ENCODE peak calls at places on chromosome 7, in ten cellular contexts. Z is nucleus accumbens, U is anterior cingulate cortex, V is aorta, F is left cardiac atrium, J is astrocyte of the spinal cord, S is NCI-H1417, Y is fibroblast of the aortic adventitia, G is tibial artery, K is T follicular helper cell. Q is an unnamed sample.

GRCh38 chr7:55478700-55479099 is 93.6 kb downstream of the VOPP1 start:
- DNase-seq in Z (no peak), U (no peak), V (no peak), F (no peak), J (no peak), S (no peak), Y (no peak), G (no peak), K (no peak), Q (no peak)

GRCh38 chr7:79332091-79332490 is 121.4 kb downstream of the MAGI2 start:
- DNase-seq in Z (no peak), U (no peak), V (no peak), F (no peak), J (no peak), S (no peak), Y (no peak), G (no peak), K (no peak), Q (no peak)

GRCh38 chr7:66700633-66701131 is 39.9 kb upstream of the RABGEF1 start:
- DNase-seq in Z (no peak), U (no peak), V (no peak), F (no peak), J (no peak), S (no peak), Y (no peak), G (no peak), K (no peak), Q (no peak)

GRCh38 chr7:142964502-142965246 is 2.5 kb upstream of the KEL start:
- DNase-seq in Z (no peak), U (no peak), V (no peak), F (no peak), J (no peak), S (no peak), Y (peak), G (no peak), K (no peak), Q (no peak)

GRCh38 chr7:56105508-56105907 is 768 bp downstream of the CHCHD2 start:
- DNase-seq in Z (no peak), U (no peak), V (peak), F (no peak), J (peak), S (peak), Y (peak), G (no peak), K (peak), Q (peak)

GRCh38 chr7:151752816-151753600 is 123.9 kb downstream of the PRKAG2 start:
- DNase-seq in Z (no peak), U (no peak), V (peak), F (no peak), J (peak), S (no peak), Y (no peak), G (no peak), K (no peak), Q (no peak)

GRCh38 chr7:116075351-116076145 is 45.0 kb upstream of the TFEC start:
- DNase-seq in Z (no peak), U (no peak), V (peak), F (no peak), J (peak), S (no peak), Y (no peak), G (no peak), K (no peak), Q (peak)

GRCh38 chr7:24597014-24597413 is 23.8 kb downstream of the PALS2 start:
- DNase-seq in Z (no peak), U (no peak), V (no peak), F (no peak), J (no peak), S (no peak), Y (no peak), G (no peak), K (no peak), Q (no peak)

GRCh38 chr7:13031481-13031880 is 344.0 kb downstream of the ARL4A start:
- DNase-seq in Z (no peak), U (no peak), V (no peak), F (no peak), J (no peak), S (no peak), Y (no peak), G (no peak), K (no peak), Q (no peak)

GRCh38 chr7:115749924-115750323 is 280.6 kb downstream of the TFEC start:
- DNase-seq in Z (no peak), U (no peak), V (no peak), F (no peak), J (peak), S (peak), Y (peak), G (no peak), K (no peak), Q (no peak)

GRCh38 chr7:149316606-149317005 is 54.6 kb downstream of the ZNF783 start:
- DNase-seq in Z (no peak), U (no peak), V (no peak), F (no peak), J (no peak), S (no peak), Y (no peak), G (no peak), K (no peak), Q (no peak)

GRCh38 chr7:101911800-101912705 is 94.6 kb downstream of the CUX1 start:
- DNase-seq in Z (no peak), U (no peak), V (peak), F (peak), J (no peak), S (peak), Y (peak), G (no peak), K (no peak), Q (no peak)

GRCh38 chr7:77409739-77410545 is 6.2 kb downstream of the GSAP start:
- DNase-seq in Z (no peak), U (no peak), V (no peak), F (no peak), J (peak), S (no peak), Y (peak), G (no peak), K (no peak), Q (no peak)

GRCh38 chr7:71132521-71133231 is 732 bp downstream of the GALNT17 start:
- DNase-seq in Z (no peak), U (no peak), V (peak), F (no peak), J (peak), S (no peak), Y (no peak), G (peak), K (no peak), Q (no peak)

GRCh38 chr7:137015015-137015414 is 146.6 kb downstream of the CHRM2 start:
- DNase-seq in Z (no peak), U (no peak), V (no peak), F (no peak), J (no peak), S (no peak), Y (no peak), G (no peak), K (no peak), Q (no peak)

GRCh38 chr7:121107923-121108498 is 119.5 kb downstream of the CPED1 start:
- DNase-seq in Z (no peak), U (no peak), V (no peak), F (no peak), J (peak), S (peak), Y (peak), G (no peak), K (no peak), Q (peak)

GRCh38 chr7:118233799-118234198 is 9.3 kb downstream of the ANKRD7 start:
- DNase-seq in Z (no peak), U (no peak), V (no peak), F (no peak), J (no peak), S (no peak), Y (no peak), G (no peak), K (no peak), Q (no peak)

GRCh38 chr7:815284-816216 is 16.7 kb upstream of the SUN1 start:
- DNase-seq in Z (no peak), U (no peak), V (peak), F (peak), J (no peak), S (peak), Y (no peak), G (no peak), K (no peak), Q (no peak)

GRCh38 chr7:20470726-20471125 is 140.0 kb downstream of the ITGB8 start:
- DNase-seq in Z (no peak), U (no peak), V (no peak), F (no peak), J (no peak), S (no peak), Y (no peak), G (no peak), K (no peak), Q (no peak)

GRCh38 chr7:106693659-106694353 is 32.8 kb upstream of the CCDC71L start:
- DNase-seq in Z (no peak), U (no peak), V (no peak), F (no peak), J (peak), S (no peak), Y (no peak), G (no peak), K (no peak), Q (no peak)

GRCh38 chr7:80830584-80831319 is 88.1 kb downstream of the SEMA3C start:
- DNase-seq in Z (no peak), U (no peak), V (no peak), F (no peak), J (peak), S (peak), Y (peak), G (no peak), K (no peak), Q (no peak)

GRCh38 chr7:21361413-21362130 is 66.3 kb upstream of the SP4 start:
- DNase-seq in Z (no peak), U (no peak), V (no peak), F (no peak), J (no peak), S (no peak), Y (no peak), G (no peak), K (no peak), Q (no peak)

GRCh38 chr7:128217030-128217805 is 23.9 kb upstream of the LEP start:
- DNase-seq in Z (no peak), U (no peak), V (peak), F (peak), J (peak), S (no peak), Y (peak), G (no peak), K (no peak), Q (no peak)

GRCh38 chr7:32224276-32224675 is 154.1 kb upstream of the PDE1C start:
- DNase-seq in Z (no peak), U (no peak), V (no peak), F (no peak), J (no peak), S (no peak), Y (no peak), G (no peak), K (no peak), Q (no peak)

GRCh38 chr7:27547401-27547800 is 115.3 kb downstream of the HIBADH start:
- DNase-seq in Z (no peak), U (no peak), V (no peak), F (no peak), J (peak), S (no peak), Y (peak), G (no peak), K (no peak), Q (no peak)

GRCh38 chr7:135075716-135076115 is 72.2 kb upstream of the TMEM140 start:
- DNase-seq in Z (no peak), U (no peak), V (no peak), F (no peak), J (no peak), S (no peak), Y (no peak), G (no peak), K (no peak), Q (no peak)

GRCh38 chr7:129652914-129653313 is 41.4 kb downstream of the NRF1 start:
- DNase-seq in Z (no peak), U (no peak), V (no peak), F (no peak), J (no peak), S (no peak), Y (no peak), G (no peak), K (no peak), Q (no peak)

GRCh38 chr7:26348987-26349809 is 57.5 kb downstream of the SNX10 start:
- DNase-seq in Z (no peak), U (no peak), V (no peak), F (no peak), J (no peak), S (peak), Y (no peak), G (no peak), K (no peak), Q (no peak)

GRCh38 chr7:133201470-133201869 is 51.4 kb upstream of the EXOC4 start:
- DNase-seq in Z (no peak), U (no peak), V (no peak), F (no peak), J (no peak), S (no peak), Y (no peak), G (no peak), K (no peak), Q (no peak)

GRCh38 chr7:84790873-84791272 is 396.0 kb downstream of the SEMA3D start:
- DNase-seq in Z (no peak), U (no peak), V (no peak), F (no peak), J (no peak), S (no peak), Y (peak), G (no peak), K (no peak), Q (no peak)

GRCh38 chr7:159042084-159042483 is 102.6 kb downstream of the VIPR2 start:
- DNase-seq in Z (no peak), U (no peak), V (no peak), F (no peak), J (no peak), S (no peak), Y (no peak), G (no peak), K (no peak), Q (no peak)

GRCh38 chr7:129021656-129022055 is 33.3 kb downstream of the TNPO3 start:
- DNase-seq in Z (no peak), U (no peak), V (no peak), F (no peak), J (no peak), S (no peak), Y (no peak), G (no peak), K (no peak), Q (no peak)

GRCh38 chr7:50723888-50724287 is 58.8 kb downstream of the GRB10 start:
- DNase-seq in Z (no peak), U (no peak), V (no peak), F (no peak), J (no peak), S (no peak), Y (no peak), G (no peak), K (no peak), Q (no peak)

GRCh38 chr7:40921589-40922315 is 781.1 kb downstream of the INHBA start:
- DNase-seq in Z (no peak), U (no peak), V (no peak), F (no peak), J (no peak), S (no peak), Y (no peak), G (no peak), K (no peak), Q (no peak)

GRCh38 chr7:135377171-135377570 is 132.7 kb downstream of the CNOT4 start:
- DNase-seq in Z (no peak), U (no peak), V (no peak), F (no peak), J (no peak), S (no peak), Y (no peak), G (no peak), K (no peak), Q (no peak)

GRCh38 chr7:82319674-82320118 is 123.9 kb downstream of the CACNA2D1 start:
- DNase-seq in Z (no peak), U (peak), V (peak), F (peak), J (peak), S (peak), Y (peak), G (peak), K (no peak), Q (peak)